ENCODE peak calls at places on chromosome 13, in ten cellular contexts. W is fibroblast of the aortic adventitia, F is ovary, M is SK-N-SH, J is psoas muscle, E is transverse colon, R is adipocyte, G is tibial artery, U is AG10803, C is HFF-Myc. N is an unnamed sample.

GRCh38 chr13:99686944-99687382 is 185.7 kb downstream of the TM9SF2 start:
- DNase-seq in W (no peak), F (no peak), M (no peak), J (no peak), E (peak; percentile 60), R (no peak), G (no peak), U (no peak), C (no peak), N (peak; percentile 44)

GRCh38 chr13:70098669-70099068 is 9.0 kb upstream of the ATXN8OS start:
- DNase-seq in W (no peak), F (no peak), M (peak; percentile 8), J (no peak), E (no peak), R (peak; percentile 4), G (no peak), U (no peak), C (no peak), N (no peak)

GRCh38 chr13:42211704-42212103 is 60.2 kb upstream of the AKAP11 start:
- DNase-seq in W (peak; percentile 11), F (no peak), M (no peak), J (no peak), E (no peak), R (no peak), G (no peak), U (peak; percentile 4), C (peak; percentile 2), N (no peak)

GRCh38 chr13:41900918-41901317 is 60.0 kb downstream of the VWA8 start:
- DNase-seq in W (no peak), F (no peak), M (no peak), J (no peak), E (no peak), R (no peak), G (no peak), U (no peak), C (no peak), N (no peak)

GRCh38 chr13:105969761-105970160 is 565.7 kb downstream of the EFNB2 start:
- DNase-seq in W (no peak), F (no peak), M (no peak), J (no peak), E (no peak), R (no peak), G (no peak), U (peak; percentile 13), C (no peak), N (no peak)

GRCh38 chr13:75415720-75416119 is 66.2 kb downstream of the TBC1D4 start:
- DNase-seq in W (peak; percentile 87), F (no peak), M (no peak), J (no peak), E (no peak), R (peak; percentile 91), G (no peak), U (peak; percentile 82), C (peak; percentile 22), N (no peak)

GRCh38 chr13:91748416-91749089 is 350.1 kb downstream of the GPC5 start:
- DNase-seq in W (no peak), F (no peak), M (no peak), J (no peak), E (no peak), R (no peak), G (no peak), U (no peak), C (no peak), N (no peak)

GRCh38 chr13:64778002-64778401 is 2452.1 kb downstream of the PCDH9 start:
- DNase-seq in W (no peak), F (no peak), M (no peak), J (no peak), E (no peak), R (no peak), G (no peak), U (no peak), C (no peak), N (no peak)

GRCh38 chr13:60887711-60888110 is 490.7 kb downstream of the TDRD3 start:
- DNase-seq in W (no peak), F (no peak), M (no peak), J (no peak), E (no peak), R (no peak), G (no peak), U (no peak), C (no peak), N (no peak)

GRCh38 chr13:24672141-24673132 is 7.8 kb upstream of the ATP12A start:
- DNase-seq in W (no peak), F (no peak), M (no peak), J (no peak), E (no peak), R (no peak), G (no peak), U (peak; percentile 29), C (no peak), N (no peak)

GRCh38 chr13:69092615-69093322 is 1014.9 kb upstream of the ATXN8OS start:
- DNase-seq in W (no peak), F (no peak), M (no peak), J (no peak), E (no peak), R (no peak), G (no peak), U (no peak), C (no peak), N (no peak)

GRCh38 chr13:66171821-66172220 is 1058.3 kb downstream of the PCDH9 start:
- DNase-seq in W (no peak), F (no peak), M (peak; percentile 10), J (no peak), E (no peak), R (peak; percentile 0), G (no peak), U (no peak), C (no peak), N (no peak)

GRCh38 chr13:99305180-99305965 is 1.8 kb downstream of the GPR183 start:
- DNase-seq in W (no peak), F (no peak), M (no peak), J (no peak), E (no peak), R (no peak), G (no peak), U (no peak), C (no peak), N (no peak)

GRCh38 chr13:47109028-47109427 is 212.2 kb upstream of the HTR2A start:
- DNase-seq in W (no peak), F (no peak), M (no peak), J (no peak), E (no peak), R (no peak), G (no peak), U (peak; percentile 30), C (no peak), N (no peak)

GRCh38 chr13:51267581-51267980 is 45.4 kb downstream of the FAM124A start:
- DNase-seq in W (no peak), F (no peak), M (no peak), J (no peak), E (no peak), R (no peak), G (no peak), U (no peak), C (no peak), N (no peak)

GRCh38 chr13:30864352-30865130 is 41.5 kb upstream of the MEDAG start:
- DNase-seq in W (peak; percentile 96), F (peak; percentile 72), M (peak; percentile 71), J (no peak), E (no peak), R (peak; percentile 84), G (peak; percentile 66), U (peak; percentile 94), C (peak; percentile 82), N (no peak)

GRCh38 chr13:91122766-91123165 is 224.7 kb upstream of the MIR17HG start:
- DNase-seq in W (no peak), F (no peak), M (no peak), J (no peak), E (no peak), R (no peak), G (no peak), U (no peak), C (no peak), N (no peak)

GRCh38 chr13:108120332-108120731 is 95.0 kb downstream of the LIG4 start:
- DNase-seq in W (no peak), F (no peak), M (no peak), J (no peak), E (no peak), R (no peak), G (no peak), U (no peak), C (no peak), N (no peak)
- H3K4me3 ChIP-seq in W (no peak overlapping the region), F (no peak overlapping the region), M (no peak overlapping the region), J (no peak overlapping the region), E (no peak overlapping the region), R (no peak overlapping the region), G (no peak overlapping the region), U (no peak overlapping the region), C (no peak overlapping the region), N (no peak overlapping the region)

GRCh38 chr13:111204438-111205177 is 89.5 kb downstream of the ARHGEF7 start:
- DNase-seq in W (peak; percentile 81), F (peak; percentile 80), M (peak; percentile 57), J (peak; percentile 75), E (no peak), R (peak; percentile 95), G (peak; percentile 85), U (peak; percentile 86), C (no peak), N (no peak)
- H3K4me3 ChIP-seq in W (peak overlapping the region; percentile 54), F (no peak overlapping the region), M (no peak overlapping the region), J (peak overlapping the region; percentile 56), E (no peak overlapping the region), R (peak overlapping the region; percentile 72), G (peak overlapping the region; percentile 25), U (peak overlapping the region; percentile 42), C (peak overlapping the region; percentile 56), N (no peak overlapping the region)

GRCh38 chr13:48222358-48223015 is 10.5 kb upstream of the ITM2B start:
- DNase-seq in W (peak; percentile 78), F (peak; percentile 62), M (no peak), J (peak; percentile 67), E (peak; percentile 19), R (peak; percentile 41), G (peak; percentile 73), U (peak; percentile 31), C (no peak), N (no peak)
- H3K4me3 ChIP-seq in W (peak overlapping the region; percentile 55), F (peak overlapping the region; percentile 36), M (no peak overlapping the region), J (peak overlapping the region; percentile 52), E (peak overlapping the region; percentile 16), R (peak overlapping the region; percentile 89), G (peak overlapping the region; percentile 39), U (peak overlapping the region; percentile 29), C (no peak overlapping the region), N (no peak overlapping the region)

DNA sequence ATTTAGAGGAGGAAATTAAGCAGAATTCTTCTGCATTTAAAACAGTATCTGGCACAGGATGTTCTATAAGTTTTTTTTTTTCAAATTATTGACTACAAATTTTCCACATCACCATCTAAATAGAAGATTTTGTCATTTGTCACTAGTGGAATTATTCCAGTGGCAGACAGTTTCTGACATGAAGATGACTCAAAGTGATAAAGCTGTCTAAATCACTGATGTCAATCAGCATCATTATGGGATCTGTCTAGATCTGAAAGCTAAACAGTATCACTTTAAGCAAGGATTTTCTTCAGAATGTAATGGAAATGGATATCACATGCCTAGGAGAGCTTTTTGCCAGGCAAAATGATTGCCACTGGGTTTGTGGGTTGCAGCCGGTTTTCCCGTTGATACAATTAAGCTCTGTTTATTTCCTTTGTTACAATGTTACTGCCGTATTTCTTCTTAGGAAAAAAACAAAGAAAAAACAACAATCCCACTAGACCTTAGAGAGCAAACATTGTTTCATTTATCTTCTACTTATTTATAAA is 1657.0 kb upstream of the PRR20A start:
- DNase-seq in W (no peak), F (no peak), M (no peak), J (no peak), E (no peak), R (no peak), G (no peak), U (no peak), C (no peak), N (no peak)
- H3K4me3 ChIP-seq in W (no peak overlapping the region), F (no peak overlapping the region), M (no peak overlapping the region), J (no peak overlapping the region), E (no peak overlapping the region), R (no peak overlapping the region), G (no peak overlapping the region), U (no peak overlapping the region), C (no peak overlapping the region), N (no peak overlapping the region)